ENCODE peak calls at places on chromosomes 6 and 20, in nine cellular contexts. One of them, this sample, is unnamed.

GRCh38 chr6:94956910-94957309 is 620.4 kb upstream of the MANEA start:
- DNase-seq in EL: no peak
- DNase-seq in HCEC 1CT: no peak
- DNase-seq in GM10248: no peak
- DNase-seq in effector CD4-positive, alpha-beta T cell: no peak
- DNase-seq in frontal cortex: no peak
- DNase-seq in activated T-cell treated with anti-CD3 and anti-CD28 coated beads, Interleukin-2, amount 50 U/mL, for 72 hours: no peak
- DNase-seq in stimulated activated CD4-positive, alpha-beta T cell treated with anti-CD3 and anti-CD28 coated beads, Interleukin-2, amount 100 ng/mL, for 48 hours: no peak
- DNase-seq in caudate nucleus: no peak
- DNase-seq in this sample: no peak

GRCh38 chr6:82365011-82365751 is 1.6 kb downstream of the TPBG start:
- DNase-seq in stimulated activated CD4-positive, alpha-beta T cell treated with anti-CD3 and anti-CD28 coated beads, Interleukin-2, amount 100 ng/mL, for 48 hours: no peak
- DNase-seq in HCEC 1CT: peak
- DNase-seq in caudate nucleus: no peak
- DNase-seq in activated T-cell treated with anti-CD3 and anti-CD28 coated beads, Interleukin-2, amount 50 U/mL, for 72 hours: peak
- DNase-seq in effector CD4-positive, alpha-beta T cell: no peak
- DNase-seq in frontal cortex: peak
- DNase-seq in GM10248: peak
- DNase-seq in EL: peak
- DNase-seq in this sample: no peak

GRCh38 chr6:16249971-16250370 is 11.6 kb downstream of the GMPR start:
- DNase-seq in effector CD4-positive, alpha-beta T cell: no peak
- DNase-seq in EL: no peak
- DNase-seq in activated T-cell treated with anti-CD3 and anti-CD28 coated beads, Interleukin-2, amount 50 U/mL, for 72 hours: no peak
- DNase-seq in caudate nucleus: peak
- DNase-seq in HCEC 1CT: no peak
- DNase-seq in GM10248: no peak
- DNase-seq in frontal cortex: no peak
- DNase-seq in stimulated activated CD4-positive, alpha-beta T cell treated with anti-CD3 and anti-CD28 coated beads, Interleukin-2, amount 100 ng/mL, for 48 hours: no peak
- DNase-seq in this sample: no peak

GRCh38 chr20:9301129-9302072 is 213.0 kb upstream of the LAMP5 start:
- DNase-seq in EL: no peak
- DNase-seq in activated T-cell treated with anti-CD3 and anti-CD28 coated beads, Interleukin-2, amount 50 U/mL, for 72 hours: no peak
- DNase-seq in HCEC 1CT: peak
- DNase-seq in effector CD4-positive, alpha-beta T cell: no peak
- DNase-seq in stimulated activated CD4-positive, alpha-beta T cell treated with anti-CD3 and anti-CD28 coated beads, Interleukin-2, amount 100 ng/mL, for 48 hours: no peak
- DNase-seq in frontal cortex: peak
- DNase-seq in GM10248: no peak
- DNase-seq in caudate nucleus: no peak
- DNase-seq in this sample: no peak

GRCh38 chr6:170221052-170221752 is 69.7 kb downstream of the DLL1 start:
- DNase-seq in activated T-cell treated with anti-CD3 and anti-CD28 coated beads, Interleukin-2, amount 50 U/mL, for 72 hours: no peak
- DNase-seq in EL: no peak
- DNase-seq in effector CD4-positive, alpha-beta T cell: no peak
- DNase-seq in HCEC 1CT: no peak
- DNase-seq in GM10248: no peak
- DNase-seq in caudate nucleus: no peak
- DNase-seq in stimulated activated CD4-positive, alpha-beta T cell treated with anti-CD3 and anti-CD28 coated beads, Interleukin-2, amount 100 ng/mL, for 48 hours: no peak
- DNase-seq in frontal cortex: no peak
- DNase-seq in this sample: no peak

GRCh38 chr20:36519944-36520343 is 21.4 kb upstream of the MYL9 start:
- DNase-seq in GM10248: no peak
- DNase-seq in frontal cortex: no peak
- DNase-seq in HCEC 1CT: peak
- DNase-seq in activated T-cell treated with anti-CD3 and anti-CD28 coated beads, Interleukin-2, amount 50 U/mL, for 72 hours: no peak
- DNase-seq in caudate nucleus: no peak
- DNase-seq in effector CD4-positive, alpha-beta T cell: no peak
- DNase-seq in stimulated activated CD4-positive, alpha-beta T cell treated with anti-CD3 and anti-CD28 coated beads, Interleukin-2, amount 100 ng/mL, for 48 hours: no peak
- DNase-seq in EL: peak
- DNase-seq in this sample: no peak

GRCh38 chr6:44035621-44036020 is 91.6 kb downstream of the MRPL14 start:
- DNase-seq in HCEC 1CT: no peak
- DNase-seq in frontal cortex: no peak
- DNase-seq in EL: peak
- DNase-seq in stimulated activated CD4-positive, alpha-beta T cell treated with anti-CD3 and anti-CD28 coated beads, Interleukin-2, amount 100 ng/mL, for 48 hours: no peak
- DNase-seq in activated T-cell treated with anti-CD3 and anti-CD28 coated beads, Interleukin-2, amount 50 U/mL, for 72 hours: no peak
- DNase-seq in GM10248: no peak
- DNase-seq in caudate nucleus: no peak
- DNase-seq in effector CD4-positive, alpha-beta T cell: no peak
- DNase-seq in this sample: no peak

GRCh38 chr6:170135821-170136471 is 154.9 kb downstream of the DLL1 start:
- DNase-seq in activated T-cell treated with anti-CD3 and anti-CD28 coated beads, Interleukin-2, amount 50 U/mL, for 72 hours: no peak
- DNase-seq in frontal cortex: no peak
- DNase-seq in stimulated activated CD4-positive, alpha-beta T cell treated with anti-CD3 and anti-CD28 coated beads, Interleukin-2, amount 100 ng/mL, for 48 hours: no peak
- DNase-seq in GM10248: no peak
- DNase-seq in HCEC 1CT: no peak
- DNase-seq in effector CD4-positive, alpha-beta T cell: no peak
- DNase-seq in caudate nucleus: no peak
- DNase-seq in EL: no peak
- DNase-seq in this sample: no peak

GRCh38 chr6:109082178-109082577 is 12.5 kb downstream of the SESN1 start:
- DNase-seq in activated T-cell treated with anti-CD3 and anti-CD28 coated beads, Interleukin-2, amount 50 U/mL, for 72 hours: no peak
- DNase-seq in EL: peak
- DNase-seq in GM10248: no peak
- DNase-seq in effector CD4-positive, alpha-beta T cell: no peak
- DNase-seq in HCEC 1CT: peak
- DNase-seq in frontal cortex: no peak
- DNase-seq in stimulated activated CD4-positive, alpha-beta T cell treated with anti-CD3 and anti-CD28 coated beads, Interleukin-2, amount 100 ng/mL, for 48 hours: no peak
- DNase-seq in caudate nucleus: no peak
- DNase-seq in this sample: no peak

GRCh38 chr6:2529217-2529719 is 221.5 kb downstream of the MYLK4 start:
- DNase-seq in HCEC 1CT: no peak
- DNase-seq in caudate nucleus: no peak
- DNase-seq in EL: no peak
- DNase-seq in activated T-cell treated with anti-CD3 and anti-CD28 coated beads, Interleukin-2, amount 50 U/mL, for 72 hours: no peak
- DNase-seq in GM10248: no peak
- DNase-seq in frontal cortex: no peak
- DNase-seq in stimulated activated CD4-positive, alpha-beta T cell treated with anti-CD3 and anti-CD28 coated beads, Interleukin-2, amount 100 ng/mL, for 48 hours: no peak
- DNase-seq in effector CD4-positive, alpha-beta T cell: no peak
- DNase-seq in this sample: no peak

GRCh38 chr20:32480361-32481199 is 104.6 kb downstream of the NOL4L start:
- DNase-seq in stimulated activated CD4-positive, alpha-beta T cell treated with anti-CD3 and anti-CD28 coated beads, Interleukin-2, amount 100 ng/mL, for 48 hours: no peak
- DNase-seq in HCEC 1CT: no peak
- DNase-seq in GM10248: no peak
- DNase-seq in frontal cortex: no peak
- DNase-seq in activated T-cell treated with anti-CD3 and anti-CD28 coated beads, Interleukin-2, amount 50 U/mL, for 72 hours: no peak
- DNase-seq in effector CD4-positive, alpha-beta T cell: no peak
- DNase-seq in caudate nucleus: no peak
- DNase-seq in EL: no peak
- DNase-seq in this sample: no peak

GRCh38 chr20:16243470-16243869 is 329.8 kb downstream of the KIF16B start:
- DNase-seq in EL: no peak
- DNase-seq in HCEC 1CT: no peak
- DNase-seq in activated T-cell treated with anti-CD3 and anti-CD28 coated beads, Interleukin-2, amount 50 U/mL, for 72 hours: no peak
- DNase-seq in frontal cortex: no peak
- DNase-seq in GM10248: no peak
- DNase-seq in effector CD4-positive, alpha-beta T cell: no peak
- DNase-seq in stimulated activated CD4-positive, alpha-beta T cell treated with anti-CD3 and anti-CD28 coated beads, Interleukin-2, amount 100 ng/mL, for 48 hours: no peak
- DNase-seq in caudate nucleus: no peak
- DNase-seq in this sample: no peak

GRCh38 chr6:116314878-116315277 is 35.1 kb upstream of the TSPYL1 start:
- DNase-seq in HCEC 1CT: no peak
- DNase-seq in effector CD4-positive, alpha-beta T cell: no peak
- DNase-seq in frontal cortex: no peak
- DNase-seq in GM10248: peak
- DNase-seq in EL: no peak
- DNase-seq in stimulated activated CD4-positive, alpha-beta T cell treated with anti-CD3 and anti-CD28 coated beads, Interleukin-2, amount 100 ng/mL, for 48 hours: no peak
- DNase-seq in activated T-cell treated with anti-CD3 and anti-CD28 coated beads, Interleukin-2, amount 50 U/mL, for 72 hours: no peak
- DNase-seq in caudate nucleus: no peak
- DNase-seq in this sample: no peak

GRCh38 chr20:31710423-31711250 is 12.0 kb downstream of the BCL2L1 start:
- DNase-seq in caudate nucleus: no peak
- DNase-seq in stimulated activated CD4-positive, alpha-beta T cell treated with anti-CD3 and anti-CD28 coated beads, Interleukin-2, amount 100 ng/mL, for 48 hours: no peak
- DNase-seq in effector CD4-positive, alpha-beta T cell: no peak
- DNase-seq in activated T-cell treated with anti-CD3 and anti-CD28 coated beads, Interleukin-2, amount 50 U/mL, for 72 hours: no peak
- DNase-seq in GM10248: no peak
- DNase-seq in EL: no peak
- DNase-seq in frontal cortex: no peak
- DNase-seq in HCEC 1CT: no peak
- DNase-seq in this sample: no peak